ENCODE peak calls at places on chromosome 20, in seven cellular contexts. F is A549, T is tibial nerve, Y is GM12892, J is HCT116, N is endothelial cell of umbilical vein, G is esophagus muscularis mucosa. Q is an unnamed sample.

GRCh38 chr20:19727251-19727847 is 30.7 kb upstream of the RIN2 start:
- DNase-seq in F (no peak), T (no peak), Y (no peak), J (no peak), N (no peak), G (no peak), Q (no peak)

GRCh38 chr20:10863337-10864060 is 189.7 kb upstream of the JAG1 start:
- DNase-seq in F (peak), T (no peak), Y (no peak), J (peak), N (peak), G (no peak), Q (peak)

GRCh38 chr20:41095110-41095969 is 42.0 kb upstream of the PLCG1 start:
- DNase-seq in F (peak), T (no peak), Y (peak), J (peak), N (peak), G (no peak), Q (peak)

GRCh38 chr20:61257596-61257995 is 5.5 kb downstream of the CDH4 start:
- DNase-seq in F (no peak), T (no peak), Y (no peak), J (no peak), N (no peak), G (no peak), Q (no peak)

GRCh38 chr20:60060006-60060557 is 101.9 kb downstream of the CDH26 start:
- DNase-seq in F (no peak), T (no peak), Y (no peak), J (no peak), N (no peak), G (no peak), Q (no peak)

GRCh38 chr20:31760457-31761240 is 21.6 kb downstream of the TPX2 start:
- DNase-seq in F (no peak), T (no peak), Y (no peak), J (no peak), N (no peak), G (no peak), Q (no peak)

GRCh38 chr20:23228912-23229311 is 121.7 kb upstream of the NXT1 start:
- DNase-seq in F (no peak), T (no peak), Y (no peak), J (no peak), N (peak), G (peak), Q (no peak)

GRCh38 chr20:19244291-19244690 is 31.8 kb downstream of the SLC24A3 start:
- DNase-seq in F (no peak), T (no peak), Y (no peak), J (no peak), N (no peak), G (no peak), Q (no peak)

GRCh38 chr20:29408034-29408695 is 1849.3 kb upstream of the DEFB115 start:
- DNase-seq in F (no peak), T (no peak), Y (no peak), J (no peak), N (no peak), G (no peak), Q (no peak)

GRCh38 chr20:5845686-5846651 is 95.8 kb downstream of the SHLD1 start:
- DNase-seq in F (peak), T (no peak), Y (no peak), J (no peak), N (no peak), G (no peak), Q (no peak)

GRCh38 chr20:49701313-49701731 is 12.4 kb downstream of the B4GALT5 start:
- DNase-seq in F (peak), T (no peak), Y (no peak), J (no peak), N (peak), G (no peak), Q (no peak)

GRCh38 chr20:16940701-16941100 is 192.5 kb downstream of the OTOR start:
- DNase-seq in F (no peak), T (no peak), Y (no peak), J (no peak), N (no peak), G (no peak), Q (no peak)

GRCh38 chr20:63009044-63009961 is 2.5 kb upstream of the BHLHE23 start:
- DNase-seq in F (peak), T (peak), Y (peak), J (peak), N (peak), G (no peak), Q (peak)
- TF ChIP-seq POLR2A in F (no peak), T (no peak), Y (peak), J (no peak), N (no peak), G (no peak), Q (no peak)

DNA sequence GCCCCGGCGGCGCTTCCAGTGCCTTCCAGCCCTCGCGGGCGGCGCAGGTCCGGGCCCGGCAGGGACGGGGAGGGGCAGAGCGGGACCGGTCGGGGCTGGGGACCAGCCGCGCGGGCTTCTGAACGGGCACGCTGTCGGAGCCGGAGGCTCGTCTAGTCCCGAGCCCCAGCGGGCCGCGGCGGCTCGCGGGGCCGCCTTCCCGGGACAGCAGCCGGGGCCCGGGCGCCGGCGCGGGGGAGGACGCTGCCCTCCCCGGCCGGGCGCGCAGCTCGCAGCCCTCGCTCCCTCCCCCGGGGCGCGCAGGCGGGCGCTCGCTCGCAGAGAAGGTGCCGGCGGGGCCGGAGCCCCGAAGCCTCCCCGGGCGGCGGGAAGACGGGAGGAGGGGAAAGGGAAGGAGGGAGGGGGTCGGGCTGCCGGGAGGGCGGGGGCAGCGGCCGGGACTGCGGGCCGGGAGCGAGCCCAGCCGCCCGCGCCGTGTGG is 696 bp upstream of the SIRPA start:
- DNase-seq in F (no peak), T (no peak), Y (peak), J (no peak), N (peak), G (peak), Q (peak)
- TF ChIP-seq POLR2A in F (no peak), T (no peak), Y (no peak), J (no peak), N (peak), G (peak), Q (peak)

GRCh38 chr20:2658414-2659354 is 5.3 kb downstream of the IDH3B start:
- DNase-seq in F (peak), T (no peak), Y (no peak), J (no peak), N (no peak), G (no peak), Q (no peak)

GRCh38 chr20:2663364-2663886 is 591 bp downstream of the IDH3B start:
- DNase-seq in F (no peak), T (no peak), Y (no peak), J (no peak), N (no peak), G (no peak), Q (no peak)

GRCh38 chr20:2659547-2659946 is 4.5 kb downstream of the IDH3B start:
- DNase-seq in F (no peak), T (no peak), Y (no peak), J (no peak), N (no peak), G (no peak), Q (no peak)

DNA sequence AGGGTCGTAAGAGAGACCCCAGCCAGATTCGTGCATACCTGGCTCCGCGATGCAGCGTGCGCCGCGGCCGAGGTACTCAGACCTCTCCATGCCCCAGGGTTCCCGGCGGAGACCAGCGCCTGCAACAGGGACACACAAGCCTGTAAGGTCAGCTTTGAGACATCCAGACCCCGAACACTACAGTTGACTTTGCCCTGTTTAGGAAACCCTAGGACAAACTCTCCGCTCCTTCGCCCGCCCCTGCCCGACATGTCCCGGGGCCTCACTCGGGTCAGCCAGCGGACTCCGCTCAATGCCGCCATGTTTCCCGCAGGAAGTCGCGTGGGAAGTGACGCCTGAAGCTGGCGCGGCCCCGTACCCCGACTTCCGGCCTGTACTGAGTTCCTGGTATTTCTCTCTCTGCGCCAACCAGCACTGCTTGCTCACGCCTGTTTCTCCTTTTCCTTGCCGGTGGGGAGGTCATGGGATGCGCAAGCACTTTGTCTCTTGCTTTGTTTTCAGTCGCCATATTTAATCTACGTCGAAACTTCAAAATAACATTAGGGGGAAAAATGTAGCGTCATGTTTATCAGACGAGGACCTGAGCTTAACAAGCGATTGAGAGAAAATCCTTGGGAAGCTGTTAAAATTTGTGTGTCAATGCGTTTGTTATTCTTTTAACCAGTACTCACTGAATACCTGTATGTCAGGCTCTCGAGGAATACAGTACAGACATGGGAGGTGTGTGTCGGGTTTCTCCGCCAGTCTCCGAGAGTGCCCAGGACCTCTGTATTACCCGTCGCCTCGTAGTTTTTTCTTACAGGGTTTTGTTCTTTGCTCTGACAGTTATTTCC is at the start of gene IDH3B:
- DNase-seq in F (peak), T (peak), Y (peak), J (peak), N (peak), G (peak), Q (peak)
- TF ChIP-seq POLR2A in F (peak), T (peak), Y (peak), J (peak), N (peak), G (no peak), Q (peak)

DNA sequence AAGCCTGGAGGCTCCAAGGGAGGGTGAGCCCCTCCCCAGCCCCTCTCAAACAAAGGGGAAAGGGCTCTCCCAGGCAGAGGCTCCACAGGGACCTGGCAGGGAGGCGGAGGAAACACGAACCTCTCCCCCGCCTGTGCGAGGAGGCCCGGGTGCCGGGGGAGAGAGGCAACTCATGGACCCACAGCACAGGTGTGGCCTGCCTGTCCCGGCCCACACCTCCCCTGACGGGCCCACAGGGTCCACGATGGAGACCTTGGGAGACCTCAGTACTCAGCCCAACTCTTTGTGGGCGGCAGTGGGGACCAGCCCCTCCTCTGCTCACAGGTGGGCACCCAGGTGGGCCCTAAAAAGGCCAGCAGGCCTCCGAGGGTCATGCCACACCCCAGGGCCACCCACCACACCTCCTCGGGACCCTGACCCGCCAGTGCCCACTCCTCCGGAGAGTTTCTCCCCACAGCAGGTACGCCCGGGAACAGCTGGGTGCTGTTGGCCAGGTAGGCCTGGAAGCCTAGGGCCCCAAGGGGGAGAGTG is 12.2 kb downstream of the LAMA5 start:
- DNase-seq in F (peak), T (no peak), Y (no peak), J (no peak), N (no peak), G (no peak), Q (no peak)
- TF ChIP-seq POLR2A in F (no peak), T (no peak), Y (no peak), J (no peak), N (no peak), G (no peak), Q (no peak)

GRCh38 chr20:3209023-3209945 is at the start of gene ITPA:
- DNase-seq in F (peak), T (no peak), Y (peak), J (no peak), N (peak), G (no peak), Q (peak)
- TF ChIP-seq POLR2A in F (peak), T (no peak), Y (peak), J (peak), N (peak), G (no peak), Q (peak)

GRCh38 chr20:35663516-35663812 is 1.2 kb downstream of the CPNE1 start:
- DNase-seq in F (no peak), T (no peak), Y (no peak), J (no peak), N (no peak), G (no peak), Q (no peak)
- TF ChIP-seq POLR2A in F (no peak), T (no peak), Y (no peak), J (no peak), N (no peak), G (no peak), Q (no peak)

GRCh38 chr20:3228750-3229032 is 10.3 kb downstream of the SLC4A11 start:
- DNase-seq in F (no peak), T (no peak), Y (peak), J (no peak), N (no peak), G (no peak), Q (no peak)

GRCh38 chr20:3229158-3229557 is 9.8 kb downstream of the SLC4A11 start:
- DNase-seq in F (no peak), T (no peak), Y (no peak), J (no peak), N (no peak), G (no peak), Q (no peak)

GRCh38 chr20:3226864-3227263 is 12.1 kb downstream of the SLC4A11 start:
- DNase-seq in F (no peak), T (no peak), Y (no peak), J (no peak), N (no peak), G (no peak), Q (no peak)

GRCh38 chr20:3227511-3227910 is 11.5 kb downstream of the SLC4A11 start:
- DNase-seq in F (no peak), T (no peak), Y (no peak), J (no peak), N (no peak), G (no peak), Q (no peak)

DNA sequence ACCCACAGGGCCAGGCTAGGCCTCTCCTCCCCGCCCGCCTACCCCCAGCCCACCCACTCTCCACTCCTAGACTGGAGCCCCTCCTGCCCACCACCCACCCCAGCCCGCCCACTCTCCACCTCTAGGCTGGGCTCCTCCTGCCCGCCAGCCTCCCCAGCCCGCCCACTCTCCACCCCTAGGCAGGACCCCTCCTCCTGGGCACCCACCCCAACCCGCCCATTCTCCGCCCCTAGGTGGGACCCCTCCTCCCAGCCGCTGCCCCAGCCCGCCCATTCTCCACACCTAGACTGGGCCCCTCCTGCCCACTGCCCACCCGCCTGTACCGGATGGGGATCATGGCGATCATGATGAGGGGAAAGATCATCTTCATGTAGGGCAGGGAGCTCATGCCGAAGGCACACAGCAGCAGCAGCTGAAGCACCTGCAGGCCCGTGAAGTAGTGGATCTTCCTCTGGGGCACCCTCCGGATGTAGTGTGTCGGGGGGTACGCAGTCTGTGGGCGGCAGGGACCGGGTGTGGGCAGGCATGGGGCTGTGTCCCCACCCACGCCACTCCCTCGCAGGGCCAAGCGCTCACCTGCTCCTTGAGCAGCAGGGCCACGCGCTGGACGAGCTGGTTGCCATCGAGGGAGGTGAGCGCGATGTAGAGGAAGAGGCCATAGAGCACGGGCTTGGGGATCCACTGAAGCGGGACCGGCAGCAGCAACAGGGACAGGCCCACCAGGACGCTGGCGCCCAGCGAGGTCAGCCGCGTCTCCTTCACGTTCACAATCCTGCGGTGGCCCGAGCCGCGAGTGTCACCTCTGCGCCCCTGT is 10.8 kb downstream of the SLC4A11 start:
- DNase-seq in F (no peak), T (no peak), Y (peak), J (no peak), N (no peak), G (no peak), Q (no peak)
- TF ChIP-seq POLR2A in F (no peak), T (no peak), Y (no peak), J (no peak), N (no peak), G (no peak), Q (no peak)

DNA sequence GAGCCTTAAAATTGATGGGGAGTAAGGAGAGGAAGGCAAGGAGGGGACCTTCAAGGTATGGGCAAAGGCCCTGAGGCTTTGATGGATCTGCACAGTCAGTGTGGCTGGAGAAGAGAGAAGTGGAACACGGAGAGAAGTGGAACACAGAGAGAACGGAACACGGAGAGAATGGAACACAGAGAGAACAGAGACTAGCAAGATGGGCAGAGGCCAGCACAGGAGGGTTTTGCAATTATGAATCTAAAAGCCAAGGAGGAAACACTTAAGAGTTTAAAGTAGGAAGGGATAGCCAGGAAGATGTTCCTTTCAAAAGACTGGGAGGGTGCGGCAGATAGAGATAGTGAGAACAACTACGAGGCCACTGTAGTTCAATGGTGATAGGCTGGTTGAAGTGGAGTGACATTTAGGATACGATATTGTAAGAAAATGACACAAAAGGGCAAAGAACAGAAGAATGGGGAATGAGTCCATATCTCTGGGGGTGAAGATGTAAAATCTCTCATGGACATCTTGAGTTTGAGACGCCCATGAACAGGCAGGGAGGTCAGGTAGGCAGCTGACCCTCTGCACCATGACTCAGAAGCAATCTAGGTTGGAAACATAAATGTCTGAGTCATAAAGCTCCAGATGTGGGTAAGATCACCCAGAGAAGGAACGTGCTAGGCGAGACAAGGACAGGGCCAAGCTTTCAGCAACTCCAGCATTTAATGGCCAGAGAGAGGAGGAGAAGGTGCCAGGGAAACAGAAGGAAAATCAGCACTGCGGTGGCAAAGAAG is 25.4 kb downstream of the ZMYND8 start:
- DNase-seq in F (peak), T (no peak), Y (no peak), J (peak), N (peak), G (no peak), Q (peak)
- TF ChIP-seq POLR2A in F (no peak), T (no peak), Y (no peak), J (no peak), N (no peak), G (no peak), Q (no peak)